ENCODE peak calls at places on chromosomes 16 and 17, in five cellular contexts. A is MM.1S, E is heart right ventricle, O is fibroblast of lung, V is sigmoid colon. K is an unnamed sample. For H3K9me3 and H3K4me1, the result is how much of the 10 kb centered on the place peaks cover.

GRCh38 chr17:64477849-64478248 is 19.0 kb downstream of the POLG2 start:
- DNase-seq in A (no peak), E (no peak), O (no peak), V (no peak), K (no peak)

GRCh38 chr17:31373150-31374082 is 18.1 kb upstream of the RAB11FIP4 start:
- DNase-seq in A (peak), E (no peak), O (peak), V (no peak), K (no peak)

GRCh38 chr17:82970818-82971610 is 108.4 kb upstream of the METRNL start:
- DNase-seq in A (no peak), E (no peak), O (no peak), V (no peak), K (no peak)

GRCh38 chr16:15970202-15970601 is 20.8 kb downstream of the ABCC1 start:
- DNase-seq in A (no peak), E (no peak), O (no peak), V (no peak), K (no peak)

GRCh38 chr16:24930440-24930839 is 84.7 kb downstream of the SLC5A11 start:
- DNase-seq in A (no peak), E (no peak), O (no peak), V (no peak), K (no peak)

GRCh38 chr17:78823282-78824046 is 17.1 kb downstream of the USP36 start:
- DNase-seq in A (no peak), E (no peak), O (no peak), V (no peak), K (no peak)

GRCh38 chr16:87562201-87562600 is 40.1 kb upstream of the JPH3 start:
- DNase-seq in A (no peak), E (no peak), O (no peak), V (no peak), K (no peak)

GRCh38 chr16:51302042-51302441 is 151.0 kb upstream of the SALL1 start:
- DNase-seq in A (no peak), E (no peak), O (no peak), V (no peak), K (no peak)

GRCh38 chr17:27241346-27241946 is 52.5 kb upstream of the WSB1 start:
- DNase-seq in A (no peak), E (no peak), O (peak), V (no peak), K (no peak)

GRCh38 chr17:57441270-57441600 is 184.9 kb downstream of the MSI2 start:
- DNase-seq in A (no peak), E (no peak), O (no peak), V (no peak), K (no peak)

GRCh38 chr17:43956222-43956621 is 2.5 kb upstream of the PYY start:
- DNase-seq in A (no peak), E (no peak), O (no peak), V (no peak), K (no peak)

GRCh38 chr16:19219836-19220235 is 51.8 kb downstream of the SYT17 start:
- DNase-seq in A (no peak), E (no peak), O (no peak), V (no peak), K (no peak)

GRCh38 chr17:78895322-78895721 is 7.7 kb downstream of the CEP295NL start:
- DNase-seq in A (no peak), E (no peak), O (no peak), V (no peak), K (peak)

GRCh38 chr16:89322381-89323119 is 105.0 kb downstream of the ZNF778 start:
- DNase-seq in A (no peak), E (peak), O (peak), V (peak), K (peak)

GRCh38 chr16:75372236-75372856 is 61.0 kb downstream of the CFDP1 start:
- DNase-seq in A (no peak), E (no peak), O (peak), V (no peak), K (no peak)

GRCh38 chr17:28849281-28849680 is 5.5 kb upstream of the ERAL1 start:
- DNase-seq in A (no peak), E (no peak), O (no peak), V (no peak), K (no peak)

GRCh38 chr17:2852211-2852610 is 56.0 kb downstream of the RAP1GAP2 start:
- DNase-seq in A (no peak), E (no peak), O (no peak), V (no peak), K (no peak)

DNA sequence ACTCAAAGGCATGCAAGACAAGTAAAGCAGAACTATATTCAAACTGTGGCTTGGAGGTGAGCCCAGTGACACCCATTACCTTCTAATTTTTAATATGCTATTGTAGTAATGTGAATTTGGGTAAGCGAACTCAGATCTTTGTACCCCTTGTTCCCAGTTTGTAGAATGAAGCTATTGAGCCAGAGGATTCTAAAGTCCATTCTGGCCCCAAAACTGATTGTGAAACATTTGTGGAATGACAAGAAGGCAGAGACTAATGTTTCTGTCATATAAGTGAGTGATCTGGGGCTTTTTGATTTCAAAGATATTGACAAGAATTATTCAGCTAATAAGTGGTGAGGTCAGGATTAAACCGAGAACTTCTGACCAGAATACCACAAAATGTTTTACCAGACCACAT is 283.8 kb upstream of the CA10 start:
- DNase-seq in A (no peak), E (no peak), O (no peak), V (no peak), K (no peak)
- H3K9me3 ChIP-seq in A (under half), E (under half), O (under half), V (under half), K (under half)

GRCh38 chr16:70682239-70683145 is 3.4 kb downstream of the MTSS2 start:
- DNase-seq in A (no peak), E (no peak), O (no peak), V (no peak), K (no peak)
- H3K4me3 ChIP-seq in A (no peak), E (no peak), O (peak), V (no peak), K (no peak)

GRCh38 chr16:20353379-20353778 is 864 bp upstream of the UMOD start:
- DNase-seq in A (no peak), E (no peak), O (no peak), V (no peak), K (no peak)

GRCh38 chr16:20349615-20350014 is 2.9 kb downstream of the UMOD start:
- DNase-seq in A (no peak), E (no peak), O (no peak), V (no peak), K (no peak)

GRCh38 chr16:20352615-20353014 is at the start of gene UMOD:
- DNase-seq in A (no peak), E (no peak), O (no peak), V (no peak), K (no peak)

GRCh38 chr16:20359997-20360396 is 7.5 kb upstream of the UMOD start:
- DNase-seq in A (no peak), E (no peak), O (no peak), V (no peak), K (peak)

DNA sequence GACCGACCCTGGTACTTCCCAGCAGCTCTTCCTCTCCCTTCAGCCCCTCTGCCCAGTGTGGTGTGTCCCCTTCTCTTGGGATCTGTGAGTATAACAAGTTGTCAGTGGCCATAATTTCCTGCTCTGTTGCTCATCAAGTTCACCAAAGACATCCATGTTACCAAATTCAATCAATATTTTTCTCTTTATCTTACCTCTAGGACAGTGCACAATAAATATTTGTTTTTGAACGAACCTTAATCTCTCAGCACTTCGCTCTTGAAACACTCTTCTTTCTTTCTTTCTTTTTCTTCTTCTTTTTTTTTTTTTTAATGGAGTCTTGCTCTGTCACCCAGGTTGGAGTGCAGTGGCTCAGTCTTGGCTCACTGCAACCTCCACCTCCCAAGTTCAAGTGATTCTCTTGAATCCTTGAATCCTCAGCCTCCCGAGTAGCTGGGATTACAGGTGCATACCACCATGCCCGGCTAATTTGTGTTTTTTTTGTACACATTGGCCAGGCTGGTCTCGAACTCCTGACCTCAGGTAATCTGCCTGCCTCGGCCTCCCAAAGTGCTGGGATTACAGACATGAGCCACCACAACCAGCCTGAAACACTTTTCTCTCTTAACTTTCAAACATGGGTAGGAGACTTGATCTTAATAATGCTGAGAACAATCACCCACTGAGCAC is 2.7 kb upstream of the UMOD start:
- DNase-seq in A (no peak), E (no peak), O (no peak), V (no peak), K (no peak)
- H3K4me1 ChIP-seq in A (under half), E (under half), O (under half), V (under half), K (under half)

GRCh38 chr16:35754391-35755369 is 2295.3 kb downstream of the TP53TG3F start:
- DNase-seq in A (no peak), E (no peak), O (no peak), V (no peak), K (no peak)
- H3K9me3 ChIP-seq in A (under half), E (under half), O (under half), V (under half), K (under half)

DNA sequence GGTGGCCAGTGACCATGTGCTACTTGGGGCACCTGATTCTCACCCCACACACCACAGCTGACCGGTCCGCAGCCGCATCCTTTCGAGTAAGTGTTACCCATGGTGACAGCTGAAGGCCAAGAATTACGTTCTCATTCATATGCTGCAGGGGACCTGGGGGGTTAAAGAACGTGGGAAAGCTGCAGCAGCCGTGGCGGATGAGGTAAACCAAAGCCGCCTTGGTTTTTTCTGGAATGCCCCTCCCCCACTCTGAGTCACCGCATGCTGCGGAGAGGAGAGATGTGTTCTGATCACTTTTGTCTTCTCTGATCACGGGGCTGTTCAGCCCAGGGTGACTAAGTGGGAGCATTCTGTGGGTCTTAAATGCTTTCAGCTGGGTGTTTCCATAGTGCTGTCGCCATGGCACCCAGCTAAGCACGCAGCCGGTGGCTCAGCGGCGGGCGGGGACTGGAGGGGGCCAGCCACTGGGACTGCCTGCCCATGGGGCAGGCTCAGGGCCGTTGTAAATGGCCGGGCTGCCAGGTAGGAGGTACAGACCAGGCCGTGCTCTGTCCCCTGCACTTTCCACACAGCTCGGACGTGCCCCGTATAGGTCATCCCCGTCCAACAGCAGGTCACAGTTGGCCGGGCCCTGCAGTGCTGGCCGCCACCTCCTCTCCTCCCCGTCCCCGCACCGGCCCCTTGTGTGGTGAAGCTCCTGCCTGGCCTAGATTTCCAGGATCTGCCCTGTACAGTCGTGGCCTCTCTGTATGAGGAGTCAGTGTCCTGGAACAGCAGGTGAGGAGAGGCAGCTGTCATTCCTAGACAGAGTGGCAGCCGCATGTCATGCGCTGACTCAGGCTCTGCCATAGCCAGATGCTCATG is 60.0 kb downstream of the BAIAP2 start:
- DNase-seq in A (no peak), E (peak), O (peak), V (peak), K (peak)
- H3K4me3 ChIP-seq in A (no peak), E (no peak), O (peak), V (no peak), K (no peak)

DNA sequence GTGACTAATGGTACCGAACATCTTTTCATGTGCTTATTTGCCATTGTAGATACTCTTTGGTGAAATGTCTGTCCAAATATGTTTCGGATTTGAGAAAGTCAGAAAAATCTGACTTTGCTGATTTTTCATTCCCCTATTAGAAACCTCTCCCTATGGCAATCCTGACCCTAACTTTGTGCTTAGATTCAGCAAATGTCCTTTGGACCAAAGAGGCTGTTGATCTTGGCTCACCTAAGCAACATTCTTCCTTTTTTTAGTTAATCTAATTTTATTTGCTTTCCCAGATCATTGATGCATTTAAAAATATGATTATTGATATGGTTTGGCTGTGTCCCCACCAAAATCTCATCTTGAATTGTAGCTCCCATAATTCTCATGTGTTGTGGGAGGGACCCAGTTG is 22.8 kb upstream of the PIK3R5 start:
- DNase-seq in A (no peak), E (no peak), O (no peak), V (no peak), K (no peak)
- H3K4me1 ChIP-seq in A (under half), E (under half), O (under half), V (under half), K (under half)

GRCh38 chr16:31764103-31764502 is 109.5 kb upstream of the ZNF267 start:
- DNase-seq in A (no peak), E (no peak), O (no peak), V (no peak), K (no peak)
- H3K9me3 ChIP-seq in A (under half), E (half or more), O (under half), V (half or more), K (under half)

K was measured in SJCRH30.